ENCODE peak calls at places on chromosomes 6 and 20, in nine cellular contexts. One of them, this sample, is unnamed.
A peak's percentile ranks its signal among the peaks of the same experiment; 100 is the strongest.

GRCh38 chr6:143410859-143411270 is 39.6 kb downstream of the ADAT2 start:
- DNase-seq in adipocyte: peak; percentile 53
- DNase-seq in body of pancreas: no peak
- DNase-seq in uterus: no peak
- DNase-seq in OCI-LY7: no peak
- DNase-seq in testis: no peak
- DNase-seq in Panc1: no peak
- DNase-seq in H9: no peak
- DNase-seq in GM23248: peak; percentile 67
- DNase-seq in this sample: peak; percentile 42

GRCh38 chr6:2498224-2498623 is 252.5 kb downstream of the MYLK4 start:
- DNase-seq in testis: no peak
- DNase-seq in Panc1: no peak
- DNase-seq in body of pancreas: no peak
- DNase-seq in OCI-LY7: no peak
- DNase-seq in H9: no peak
- DNase-seq in uterus: no peak
- DNase-seq in adipocyte: no peak
- DNase-seq in GM23248: peak; percentile 33
- DNase-seq in this sample: peak; percentile 44

GRCh38 chr6:322205-322930 is 30.1 kb downstream of the DUSP22 start:
- DNase-seq in adipocyte: no peak
- DNase-seq in testis: no peak
- DNase-seq in H9: no peak
- DNase-seq in GM23248: no peak
- DNase-seq in body of pancreas: no peak
- DNase-seq in OCI-LY7: peak; percentile 72
- DNase-seq in Panc1: peak; percentile 10
- DNase-seq in uterus: no peak
- DNase-seq in this sample: no peak

GRCh38 chr20:2697768-2698167 is 5.2 kb downstream of the EBF4 start:
- DNase-seq in uterus: no peak
- DNase-seq in testis: no peak
- DNase-seq in body of pancreas: no peak
- DNase-seq in OCI-LY7: no peak
- DNase-seq in adipocyte: no peak
- DNase-seq in GM23248: no peak
- DNase-seq in Panc1: no peak
- DNase-seq in H9: no peak
- DNase-seq in this sample: no peak

GRCh38 chr6:43242908-43243648 is at the start of gene TTBK1:
- DNase-seq in GM23248: peak; percentile 26
- DNase-seq in H9: peak; percentile 34
- DNase-seq in testis: no peak
- DNase-seq in adipocyte: no peak
- DNase-seq in uterus: no peak
- DNase-seq in body of pancreas: no peak
- DNase-seq in OCI-LY7: no peak
- DNase-seq in Panc1: no peak
- DNase-seq in this sample: no peak

GRCh38 chr6:55293116-55293515 is 34.2 kb upstream of the GFRAL start:
- DNase-seq in body of pancreas: no peak
- DNase-seq in testis: peak; percentile 21
- DNase-seq in Panc1: no peak
- DNase-seq in OCI-LY7: peak; percentile 3
- DNase-seq in adipocyte: peak; percentile 43
- DNase-seq in H9: no peak
- DNase-seq in uterus: no peak
- DNase-seq in GM23248: peak; percentile 37
- DNase-seq in this sample: no peak

GRCh38 chr6:104186836-104187235 is 672.9 kb downstream of the HACE1 start:
- DNase-seq in testis: no peak
- DNase-seq in H9: no peak
- DNase-seq in Panc1: no peak
- DNase-seq in OCI-LY7: no peak
- DNase-seq in uterus: no peak
- DNase-seq in body of pancreas: no peak
- DNase-seq in GM23248: no peak
- DNase-seq in adipocyte: no peak
- DNase-seq in this sample: no peak

GRCh38 chr20:8997720-8998119 is 71.2 kb upstream of the PLCB4 start:
- DNase-seq in Panc1: no peak
- DNase-seq in H9: no peak
- DNase-seq in adipocyte: no peak
- DNase-seq in body of pancreas: no peak
- DNase-seq in testis: no peak
- DNase-seq in uterus: no peak
- DNase-seq in GM23248: no peak
- DNase-seq in OCI-LY7: no peak
- DNase-seq in this sample: no peak

GRCh38 chr20:51536116-51537069 is 6.1 kb downstream of the NFATC2 start:
- DNase-seq in adipocyte: no peak
- DNase-seq in testis: no peak
- DNase-seq in H9: no peak
- DNase-seq in body of pancreas: peak; percentile 47
- DNase-seq in uterus: no peak
- DNase-seq in Panc1: no peak
- DNase-seq in GM23248: no peak
- DNase-seq in OCI-LY7: peak; percentile 46
- DNase-seq in this sample: no peak

GRCh38 chr6:144725731-144726522 is 440.8 kb downstream of the UTRN start:
- DNase-seq in H9: no peak
- DNase-seq in body of pancreas: peak; percentile 70
- DNase-seq in OCI-LY7: no peak
- DNase-seq in GM23248: no peak
- DNase-seq in testis: no peak
- DNase-seq in uterus: no peak
- DNase-seq in Panc1: no peak
- DNase-seq in adipocyte: no peak
- DNase-seq in this sample: no peak

GRCh38 chr6:136771306-136771705 is 21.0 kb downstream of the MAP3K5 start:
- DNase-seq in H9: no peak
- DNase-seq in OCI-LY7: no peak
- DNase-seq in uterus: no peak
- DNase-seq in Panc1: no peak
- DNase-seq in adipocyte: no peak
- DNase-seq in body of pancreas: no peak
- DNase-seq in GM23248: no peak
- DNase-seq in testis: no peak
- DNase-seq in this sample: no peak

GRCh38 chr6:60643870-60644269 is 1642.2 kb downstream of the KHDRBS2 start:
- DNase-seq in H9: peak; percentile 32
- DNase-seq in OCI-LY7: no peak
- DNase-seq in adipocyte: no peak
- DNase-seq in testis: no peak
- DNase-seq in uterus: no peak
- DNase-seq in GM23248: no peak
- DNase-seq in body of pancreas: no peak
- DNase-seq in Panc1: no peak
- DNase-seq in this sample: no peak
- H3K9me3 ChIP-seq in H9: no peaks in the 10 kb centered on the region
- H3K9me3 ChIP-seq in OCI-LY7: no peaks in the 10 kb centered on the region
- H3K9me3 ChIP-seq in adipocyte: peaks cover 2% of the 10 kb centered on the region
- H3K9me3 ChIP-seq in testis: no peaks in the 10 kb centered on the region
- H3K9me3 ChIP-seq in uterus: no peaks in the 10 kb centered on the region
- H3K9me3 ChIP-seq in GM23248: no peaks in the 10 kb centered on the region
- H3K9me3 ChIP-seq in body of pancreas: no peaks in the 10 kb centered on the region
- H3K9me3 ChIP-seq in Panc1: no peaks in the 10 kb centered on the region
- H3K9me3 ChIP-seq in this sample: no peaks in the 10 kb centered on the region

GRCh38 chr6:27281105-27281539 is 31.0 kb downstream of the POM121L2 start:
- DNase-seq in uterus: no peak
- DNase-seq in GM23248: no peak
- DNase-seq in Panc1: no peak
- DNase-seq in OCI-LY7: no peak
- DNase-seq in H9: no peak
- DNase-seq in adipocyte: no peak
- DNase-seq in body of pancreas: no peak
- DNase-seq in testis: no peak
- DNase-seq in this sample: no peak
- H3K9me3 ChIP-seq in uterus: no peaks in the 10 kb centered on the region
- H3K9me3 ChIP-seq in GM23248: no peaks in the 10 kb centered on the region
- H3K9me3 ChIP-seq in Panc1: no peaks in the 10 kb centered on the region
- H3K9me3 ChIP-seq in OCI-LY7: no peaks in the 10 kb centered on the region
- H3K9me3 ChIP-seq in H9: no peaks in the 10 kb centered on the region
- H3K9me3 ChIP-seq in adipocyte: peaks cover 8% of the 10 kb centered on the region
- H3K9me3 ChIP-seq in body of pancreas: no peaks in the 10 kb centered on the region
- H3K9me3 ChIP-seq in testis: no peaks in the 10 kb centered on the region
- H3K9me3 ChIP-seq in this sample: no peaks in the 10 kb centered on the region

GRCh38 chr6:165186441-165187205 is 122.8 kb downstream of the C6orf118 start:
- DNase-seq in testis: no peak
- DNase-seq in H9: no peak
- DNase-seq in OCI-LY7: no peak
- DNase-seq in Panc1: no peak
- DNase-seq in body of pancreas: no peak
- DNase-seq in adipocyte: no peak
- DNase-seq in GM23248: no peak
- DNase-seq in uterus: no peak
- DNase-seq in this sample: no peak
- H3K9me3 ChIP-seq in testis: no peaks in the 10 kb centered on the region
- H3K9me3 ChIP-seq in H9: no peaks in the 10 kb centered on the region
- H3K9me3 ChIP-seq in OCI-LY7: no peaks in the 10 kb centered on the region
- H3K9me3 ChIP-seq in Panc1: no peaks in the 10 kb centered on the region
- H3K9me3 ChIP-seq in body of pancreas: no peaks in the 10 kb centered on the region
- H3K9me3 ChIP-seq in adipocyte: peaks cover 13% of the 10 kb centered on the region
- H3K9me3 ChIP-seq in GM23248: peaks cover 6% of the 10 kb centered on the region
- H3K9me3 ChIP-seq in uterus: no peaks in the 10 kb centered on the region
- H3K9me3 ChIP-seq in this sample: no peaks in the 10 kb centered on the region

GRCh38 chr6:170042596-170043118 is 248.2 kb downstream of the DLL1 start:
- DNase-seq in uterus: no peak
- DNase-seq in body of pancreas: no peak
- DNase-seq in GM23248: no peak
- DNase-seq in OCI-LY7: no peak
- DNase-seq in Panc1: no peak
- DNase-seq in H9: no peak
- DNase-seq in adipocyte: no peak
- DNase-seq in testis: peak; percentile 73
- DNase-seq in this sample: no peak

GRCh38 chr6:170044836-170045562 is 245.9 kb downstream of the DLL1 start:
- DNase-seq in H9: no peak
- DNase-seq in body of pancreas: no peak
- DNase-seq in OCI-LY7: no peak
- DNase-seq in adipocyte: no peak
- DNase-seq in uterus: no peak
- DNase-seq in Panc1: no peak
- DNase-seq in testis: no peak
- DNase-seq in GM23248: no peak
- DNase-seq in this sample: no peak

GRCh38 chr6:170043150-170043819 is 247.6 kb downstream of the DLL1 start:
- DNase-seq in OCI-LY7: no peak
- DNase-seq in Panc1: no peak
- DNase-seq in testis: no peak
- DNase-seq in body of pancreas: no peak
- DNase-seq in GM23248: no peak
- DNase-seq in H9: no peak
- DNase-seq in adipocyte: no peak
- DNase-seq in uterus: no peak
- DNase-seq in this sample: no peak

GRCh38 chr6:170045563-170045960 is 245.3 kb downstream of the DLL1 start:
- DNase-seq in adipocyte: no peak
- DNase-seq in OCI-LY7: no peak
- DNase-seq in testis: no peak
- DNase-seq in uterus: no peak
- DNase-seq in body of pancreas: no peak
- DNase-seq in Panc1: no peak
- DNase-seq in H9: no peak
- DNase-seq in GM23248: no peak
- DNase-seq in this sample: no peak

GRCh38 chr6:170043881-170044790 is 246.7 kb downstream of the DLL1 start:
- DNase-seq in uterus: no peak
- DNase-seq in GM23248: no peak
- DNase-seq in H9: no peak
- DNase-seq in OCI-LY7: no peak
- DNase-seq in body of pancreas: no peak
- DNase-seq in testis: no peak
- DNase-seq in adipocyte: no peak
- DNase-seq in Panc1: no peak
- DNase-seq in this sample: no peak
- H3K9me3 ChIP-seq in uterus: no peaks in the 10 kb centered on the region
- H3K9me3 ChIP-seq in GM23248: no peaks in the 10 kb centered on the region
- H3K9me3 ChIP-seq in H9: no peaks in the 10 kb centered on the region
- H3K9me3 ChIP-seq in OCI-LY7: no peaks in the 10 kb centered on the region
- H3K9me3 ChIP-seq in body of pancreas: no peaks in the 10 kb centered on the region
- H3K9me3 ChIP-seq in testis: no peaks in the 10 kb centered on the region
- H3K9me3 ChIP-seq in adipocyte: no peaks in the 10 kb centered on the region
- H3K9me3 ChIP-seq in Panc1: no peaks in the 10 kb centered on the region
- H3K9me3 ChIP-seq in this sample: no peaks in the 10 kb centered on the region

GRCh38 chr6:125453516-125453915 is 151.7 kb upstream of the HDDC2 start:
- DNase-seq in Panc1: no peak
- DNase-seq in adipocyte: no peak
- DNase-seq in H9: no peak
- DNase-seq in OCI-LY7: peak; percentile 12
- DNase-seq in GM23248: no peak
- DNase-seq in testis: no peak
- DNase-seq in uterus: no peak
- DNase-seq in body of pancreas: no peak
- DNase-seq in this sample: no peak
- H3K9me3 ChIP-seq in Panc1: peaks cover 3% of the 10 kb centered on the region
- H3K9me3 ChIP-seq in adipocyte: peaks cover 18% of the 10 kb centered on the region
- H3K9me3 ChIP-seq in H9: peaks cover 18% of the 10 kb centered on the region
- H3K9me3 ChIP-seq in OCI-LY7: peaks cover 3% of the 10 kb centered on the region
- H3K9me3 ChIP-seq in GM23248: no peaks in the 10 kb centered on the region
- H3K9me3 ChIP-seq in testis: no peaks in the 10 kb centered on the region
- H3K9me3 ChIP-seq in uterus: no peaks in the 10 kb centered on the region
- H3K9me3 ChIP-seq in body of pancreas: no peaks in the 10 kb centered on the region
- H3K9me3 ChIP-seq in this sample: peaks cover 4% of the 10 kb centered on the region

This sample was measured in keratinocyte.